ENCODE peak calls at places on chromosomes 12 and 14, in nine cellular contexts. T, P, O, G, C, S, V, I and N are unnamed samples.

GRCh38 chr12:5509557-5509956 is 77.6 kb downstream of the NTF3 start:
- DNase-seq in T (no peak), P (no peak), O (no peak), G (no peak), C (no peak), S (no peak), V (peak; percentile 7), I (no peak), N (no peak)

GRCh38 chr14:72723741-72724530 is 170.0 kb downstream of the DPF3 start:
- DNase-seq in T (no peak), P (no peak), O (no peak), G (no peak), C (no peak), S (no peak), V (no peak), I (peak; percentile 23), N (no peak)

GRCh38 chr12:121013715-121014114 is 2.6 kb downstream of the C12orf43 start:
- DNase-seq in T (no peak), P (no peak), O (no peak), G (no peak), C (no peak), S (no peak), V (no peak), I (no peak), N (no peak)

GRCh38 chr12:48019639-48020265 is 15.5 kb upstream of the COL2A1 start:
- DNase-seq in T (no peak), P (no peak), O (no peak), G (no peak), C (no peak), S (no peak), V (no peak), I (no peak), N (no peak)

GRCh38 chr12:95022477-95022876 is 19.0 kb upstream of the NDUFA12 start:
- DNase-seq in T (no peak), P (no peak), O (no peak), G (no peak), C (no peak), S (no peak), V (no peak), I (no peak), N (no peak)

GRCh38 chr12:10075451-10075850 is 23.3 kb downstream of the CLEC1A start:
- DNase-seq in T (no peak), P (no peak), O (no peak), G (no peak), C (no peak), S (no peak), V (no peak), I (peak; percentile 55), N (no peak)

GRCh38 chr12:121301876-121302275 is 5.4 kb upstream of the CAMKK2 start:
- DNase-seq in T (no peak), P (no peak), O (no peak), G (no peak), C (no peak), S (no peak), V (no peak), I (no peak), N (no peak)

GRCh38 chr12:8527250-8528130 is 13.2 kb downstream of the CLEC4E start:
- DNase-seq in T (peak; percentile 57), P (no peak), O (no peak), G (no peak), C (no peak), S (no peak), V (peak; percentile 54), I (no peak), N (no peak)

GRCh38 chr14:101108579-101109346 is 205.2 kb upstream of the RTL1 start:
- DNase-seq in T (peak; percentile 62), P (no peak), O (no peak), G (no peak), C (peak; percentile 19), S (no peak), V (no peak), I (no peak), N (peak; percentile 50)

GRCh38 chr14:95425369-95426115 is 90.9 kb downstream of the SYNE3 start:
- DNase-seq in T (no peak), P (no peak), O (no peak), G (no peak), C (no peak), S (no peak), V (no peak), I (no peak), N (no peak)

GRCh38 chr14:90457191-90457590 is 60.4 kb downstream of the CALM1 start:
- DNase-seq in T (no peak), P (no peak), O (no peak), G (no peak), C (no peak), S (no peak), V (no peak), I (no peak), N (no peak)

GRCh38 chr14:95101736-95102677 is 55.3 kb downstream of the DICER1 start:
- DNase-seq in T (no peak), P (no peak), O (no peak), G (no peak), C (no peak), S (no peak), V (no peak), I (no peak), N (no peak)

GRCh38 chr12:87270894-87271293 is 758.3 kb downstream of the C12orf50 start:
- DNase-seq in T (no peak), P (no peak), O (no peak), G (no peak), C (no peak), S (no peak), V (no peak), I (no peak), N (no peak)

DNA sequence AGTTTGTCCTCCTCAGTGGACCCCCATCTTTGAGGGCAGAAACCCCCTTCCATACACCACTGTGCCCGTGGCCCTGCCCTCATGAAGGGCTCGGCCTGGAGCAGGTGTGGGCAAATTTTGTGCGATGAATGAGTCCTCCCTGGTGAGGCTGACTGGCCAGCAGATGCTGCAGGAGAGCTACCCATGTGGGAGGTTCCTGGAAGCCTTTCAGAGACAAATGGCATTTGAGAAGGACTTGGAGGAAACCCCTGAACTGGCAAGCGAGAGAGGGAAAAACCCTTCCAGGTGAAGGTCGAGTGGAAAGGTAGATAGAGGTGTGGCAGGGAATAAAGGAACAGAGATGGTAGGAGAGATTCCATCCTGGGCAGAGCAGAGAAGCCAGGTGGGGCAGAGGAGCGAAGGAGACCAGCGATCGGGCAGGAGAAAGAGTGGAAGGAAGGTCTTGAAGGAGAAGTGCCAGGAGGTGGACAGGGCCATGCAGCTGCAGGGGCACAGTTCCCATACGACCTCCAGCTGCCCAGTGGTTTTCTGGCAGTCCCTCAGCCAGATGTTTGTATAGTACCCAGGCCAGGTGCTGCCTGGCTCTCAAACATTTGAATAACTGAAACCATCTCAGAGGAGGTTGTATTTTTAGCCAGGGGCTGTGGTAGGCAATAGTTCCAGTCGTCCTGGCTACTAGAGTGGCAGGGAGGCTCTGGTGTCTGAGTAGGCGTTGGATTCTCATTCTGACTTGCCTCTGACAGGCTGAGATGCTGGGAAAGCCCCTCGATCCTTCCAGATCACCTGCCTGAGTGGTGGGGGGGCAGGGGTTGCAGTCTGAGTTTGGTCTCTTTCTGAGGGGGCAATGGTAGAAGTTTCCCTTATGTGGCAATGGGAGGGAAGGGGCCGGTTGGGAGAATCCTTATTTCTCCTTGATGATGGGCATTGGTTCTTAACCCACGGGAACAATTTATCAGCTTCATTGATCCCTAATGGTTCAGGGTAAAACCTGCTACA is 40.1 kb downstream of the FBXL14 start:
- DNase-seq in T (no peak), P (peak; percentile 50), O (no peak), G (no peak), C (no peak), S (no peak), V (no peak), I (no peak), N (no peak)
- TF ChIP-seq POLR2A in T (no peak), P (no peak), O (no peak), G (no peak), C (no peak), S (no peak), V (no peak), I (no peak), N (no peak)

DNA sequence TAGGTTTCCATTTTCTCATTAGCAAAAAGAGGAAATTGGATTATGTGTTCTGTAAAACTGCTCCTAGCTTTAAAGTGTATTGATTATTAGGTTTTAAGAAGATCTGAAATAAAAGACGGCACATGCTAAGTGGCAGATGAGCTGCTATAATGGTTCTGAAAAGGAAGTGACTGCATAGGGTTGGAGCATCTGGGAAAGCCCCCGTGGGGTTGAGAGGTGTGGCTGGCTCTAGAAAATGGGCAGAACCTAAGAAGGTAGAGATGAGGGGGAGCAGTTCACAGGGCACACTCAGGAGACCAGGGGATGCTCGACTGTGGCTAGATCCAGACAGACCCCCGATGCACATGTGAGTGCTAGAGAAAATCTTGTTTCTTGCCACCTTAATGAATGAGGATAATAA is 1.9 kb downstream of the IFNG-AS1 start:
- DNase-seq in T (no peak), P (peak; percentile 24), O (no peak), G (no peak), C (no peak), S (no peak), V (no peak), I (no peak), N (peak; percentile 75)
- TF ChIP-seq POLR2AphosphoS5 in T (no peak), P (no peak), O (no peak), G (no peak), C (no peak), S (no peak), V (no peak), I (no peak), N (no peak)

DNA sequence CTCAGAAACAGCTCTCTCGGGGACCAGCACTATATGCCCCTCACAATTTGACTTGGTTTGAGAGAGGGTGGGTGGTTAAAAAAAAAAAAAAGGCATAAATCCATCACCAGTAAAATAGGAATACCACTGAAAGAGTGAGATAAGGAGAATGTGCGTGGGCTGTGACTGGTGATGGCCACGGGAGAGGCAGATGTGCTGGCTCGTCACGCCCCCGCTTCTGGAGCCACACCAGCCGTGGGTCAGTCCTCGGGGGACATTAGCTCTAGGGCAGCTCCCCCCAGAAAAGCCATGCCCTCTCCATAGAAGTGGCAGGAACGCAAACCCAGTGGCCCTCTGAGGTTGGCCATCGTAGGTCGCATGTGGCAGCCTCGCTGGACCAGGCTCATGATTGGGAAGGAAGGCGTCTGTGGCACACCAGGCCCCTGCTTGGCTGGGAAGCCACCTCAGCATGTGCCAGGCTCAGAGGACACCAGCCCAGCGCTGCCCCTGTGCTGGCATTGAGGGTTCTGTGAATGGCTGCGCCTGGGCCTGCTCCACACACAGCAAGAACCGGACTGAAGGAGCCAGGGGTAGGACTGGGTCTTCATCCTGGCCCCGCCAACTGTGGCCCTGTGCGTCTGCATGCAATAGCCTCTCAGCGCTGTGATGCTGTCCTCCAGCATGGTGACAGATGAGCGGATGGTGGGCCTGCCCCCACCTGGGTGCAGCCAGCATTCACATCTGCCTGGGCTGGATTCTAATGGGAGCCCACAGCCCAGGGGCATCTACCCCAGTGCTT is 110.5 kb downstream of the PIWIL1 start:
- DNase-seq in T (no peak), P (no peak), O (peak; percentile 30), G (no peak), C (no peak), S (no peak), V (no peak), I (no peak), N (no peak)
- H3K27me3 ChIP-seq in T (no peaks in the 10 kb centered on the region), P (no peaks in the 10 kb centered on the region), O (peaks cover 13% of the 10 kb centered on the region), G (no peaks in the 10 kb centered on the region), C (no peaks in the 10 kb centered on the region), S (no peaks in the 10 kb centered on the region), V (no peaks in the 10 kb centered on the region), I (no peaks in the 10 kb centered on the region), N (no peaks in the 10 kb centered on the region)

DNA sequence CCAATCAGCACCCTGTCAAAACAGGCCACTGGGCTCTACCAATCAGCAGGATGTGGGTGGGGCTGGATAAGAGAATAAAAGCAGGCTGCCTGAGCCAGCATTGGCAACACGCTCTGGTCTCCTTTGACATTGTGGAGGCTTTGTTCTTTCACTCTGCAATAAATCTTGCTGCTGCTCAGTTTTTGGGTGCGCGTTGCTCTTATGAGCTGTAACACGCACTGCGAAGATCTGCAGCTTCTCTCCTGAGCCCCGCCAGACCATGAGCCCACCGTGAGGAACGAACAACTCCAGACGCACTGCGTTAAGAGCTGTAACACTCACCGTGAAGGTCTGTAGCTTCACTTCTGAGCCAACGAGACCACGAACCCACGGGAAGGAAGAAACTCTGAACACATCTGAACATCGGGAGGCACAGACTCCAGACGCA is 8.4 kb upstream of the PIANP start:
- DNase-seq in T (no peak), P (no peak), O (no peak), G (no peak), C (no peak), S (no peak), V (no peak), I (no peak), N (peak; percentile 41)
- TF ChIP-seq POLR2A in T (no peak), P (no peak), O (peak; percentile 87), G (peak; percentile 21), C (no peak), S (no peak), V (no peak), I (no peak), N (no peak)